ENCODE peak calls at places on chromosomes 12 and 14, in nine cellular contexts. S is endothelial cell; A is fibroblast of lung; U is NB4; E is adrenal gland; W is AG10803; K is GM23338; Z is CD8-positive, alpha-beta T cell; G is CD4-positive, alpha-beta T cell. T is an unnamed sample.

GRCh38 chr14:61764342-61765122 is 2.3 kb downstream of the SNAPC1 start:
- DNase-seq in G (no peak), K (no peak), S (no peak), A (no peak), Z (no peak), U (no peak), W (no peak), E (no peak), T (no peak)

GRCh38 chr12:111322336-111323250 is 46.3 kb downstream of the PHETA1 start:
- DNase-seq in K (no peak), E (no peak), G (no peak), A (no peak), S (no peak), U (no peak), Z (no peak), W (peak), T (no peak)

GRCh38 chr12:129549656-129550055 is 354.2 kb downstream of the TMEM132D start:
- DNase-seq in W (no peak), K (no peak), A (no peak), G (no peak), E (no peak), S (no peak), U (no peak), Z (no peak), T (no peak)

GRCh38 chr12:49609875-49610154 is 4.4 kb upstream of the FAM186B start:
- DNase-seq in K (no peak), G (no peak), Z (no peak), W (no peak), A (no peak), U (peak), S (no peak), E (no peak), T (no peak)

GRCh38 chr12:105369014-105369413 is 38.5 kb downstream of the C12orf75 start:
- DNase-seq in G (no peak), A (peak), U (peak), Z (no peak), S (no peak), K (no peak), E (no peak), W (peak), T (no peak)

GRCh38 chr12:109377139-109377685 is 29.5 kb downstream of the MYO1H start:
- DNase-seq in U (no peak), E (no peak), A (no peak), S (no peak), K (peak), W (no peak), G (no peak), Z (no peak), T (no peak)

GRCh38 chr12:119328111-119328510 is 6.4 kb upstream of the CCDC60 start:
- DNase-seq in A (no peak), W (no peak), G (no peak), K (peak), U (peak), E (no peak), Z (no peak), S (peak), T (no peak)

GRCh38 chr14:104542871-104543830 is 36.4 kb upstream of the C14orf180 start:
- DNase-seq in E (peak), K (no peak), Z (no peak), G (no peak), S (no peak), W (no peak), A (no peak), U (no peak), T (no peak)

GRCh38 chr14:69325086-69325485 is 65.1 kb downstream of the GALNT16 start:
- DNase-seq in A (no peak), S (no peak), U (no peak), G (no peak), W (no peak), K (no peak), Z (no peak), E (no peak), T (no peak)

DNA sequence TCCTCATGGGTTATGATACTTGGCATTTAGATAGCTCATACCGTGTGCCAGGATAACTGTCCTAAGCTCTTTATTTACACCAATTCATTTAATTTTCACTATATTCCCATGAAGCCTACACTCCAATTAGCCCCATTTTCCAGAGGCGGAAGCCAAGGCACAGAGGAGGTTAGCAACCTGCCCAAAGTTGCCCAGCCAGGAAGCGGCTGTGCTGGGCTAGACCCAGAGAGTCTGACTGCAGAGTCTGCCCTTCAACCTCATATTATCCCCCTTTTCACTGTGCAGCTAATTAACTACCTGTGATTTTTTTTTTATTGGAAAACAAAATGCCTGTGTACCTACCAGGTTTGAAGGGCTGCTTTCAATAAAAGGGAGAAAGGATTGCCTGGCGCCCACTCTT is 2.5 kb downstream of the RFLNA start:
- DNase-seq in K (no peak), E (no peak), G (no peak), Z (no peak), S (no peak), A (no peak), W (no peak), U (no peak), T (no peak)
- TF ChIP-seq CTCF in K (no peak), E (no peak), G (no peak), Z (no peak), S (no peak), A (no peak), W (no peak), U (no peak), T (no peak)

GRCh38 chr12:57546438-57547365 is at the start of gene DCTN2:
- DNase-seq in A (peak), W (peak), K (peak), G (peak), Z (peak), U (peak), E (peak), S (peak), T (peak)
- TF ChIP-seq CTCF in A (peak), W (peak), K (no peak), G (no peak), Z (no peak), U (no peak), E (peak), S (no peak), T (no peak)

DNA sequence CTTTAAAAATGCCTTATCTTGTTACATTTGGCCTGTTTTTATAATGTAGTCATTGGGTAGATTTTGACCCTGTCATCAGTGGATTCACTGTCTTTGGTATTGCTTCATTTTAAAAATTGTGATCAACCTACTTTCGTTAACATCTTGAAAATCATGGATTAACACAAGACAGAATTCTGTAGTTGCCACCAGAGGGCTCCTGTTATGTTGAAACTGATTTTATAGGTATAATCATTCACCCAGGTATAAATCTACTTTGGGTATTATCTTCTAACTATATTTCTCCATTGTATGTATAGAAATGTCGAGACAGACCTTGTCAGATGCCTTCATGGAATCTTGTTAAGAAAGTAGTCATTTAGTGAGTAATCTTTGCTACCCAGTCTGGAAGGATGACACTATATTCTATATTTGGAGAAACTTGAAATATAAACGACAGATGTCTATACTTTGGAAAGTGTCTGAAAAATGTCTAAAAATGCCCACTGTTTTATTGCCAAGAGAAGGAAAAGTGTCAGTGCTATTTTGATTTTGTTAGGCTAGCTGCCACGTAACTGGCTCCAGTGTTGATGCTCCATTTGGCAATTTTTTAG is 129.4 kb downstream of the PELI2 start:
- DNase-seq in U (no peak), A (peak), W (peak), E (no peak), K (peak), Z (no peak), S (no peak), G (no peak), T (no peak)
- TF ChIP-seq CTCF in U (no peak), A (peak), W (peak), E (peak), K (peak), Z (no peak), S (peak), G (no peak), T (no peak)

GRCh38 chr12:5096241-5096880 is 52.7 kb downstream of the KCNA5 start:
- DNase-seq in G (no peak), E (no peak), Z (no peak), W (peak), A (peak), S (no peak), K (no peak), U (no peak), T (no peak)
- TF ChIP-seq CTCF in G (no peak), E (no peak), Z (no peak), W (peak), A (peak), S (no peak), K (peak), U (no peak), T (no peak)

GRCh38 chr14:65604946-65605345 is 192.4 kb downstream of the FUT8 start:
- DNase-seq in E (no peak), Z (no peak), W (no peak), K (no peak), G (no peak), S (no peak), U (no peak), A (peak), T (no peak)
- TF ChIP-seq CTCF in E (no peak), Z (no peak), W (peak), K (no peak), G (no peak), S (no peak), U (no peak), A (no peak), T (no peak)

GRCh38 chr12:5511644-5512584 is 80.0 kb downstream of the NTF3 start:
- DNase-seq in E (no peak), A (peak), S (peak), U (peak), Z (no peak), W (peak), K (peak), G (no peak), T (no peak)
- TF ChIP-seq CTCF in E (peak), A (peak), S (peak), U (peak), Z (no peak), W (peak), K (peak), G (no peak), T (peak)

DNA sequence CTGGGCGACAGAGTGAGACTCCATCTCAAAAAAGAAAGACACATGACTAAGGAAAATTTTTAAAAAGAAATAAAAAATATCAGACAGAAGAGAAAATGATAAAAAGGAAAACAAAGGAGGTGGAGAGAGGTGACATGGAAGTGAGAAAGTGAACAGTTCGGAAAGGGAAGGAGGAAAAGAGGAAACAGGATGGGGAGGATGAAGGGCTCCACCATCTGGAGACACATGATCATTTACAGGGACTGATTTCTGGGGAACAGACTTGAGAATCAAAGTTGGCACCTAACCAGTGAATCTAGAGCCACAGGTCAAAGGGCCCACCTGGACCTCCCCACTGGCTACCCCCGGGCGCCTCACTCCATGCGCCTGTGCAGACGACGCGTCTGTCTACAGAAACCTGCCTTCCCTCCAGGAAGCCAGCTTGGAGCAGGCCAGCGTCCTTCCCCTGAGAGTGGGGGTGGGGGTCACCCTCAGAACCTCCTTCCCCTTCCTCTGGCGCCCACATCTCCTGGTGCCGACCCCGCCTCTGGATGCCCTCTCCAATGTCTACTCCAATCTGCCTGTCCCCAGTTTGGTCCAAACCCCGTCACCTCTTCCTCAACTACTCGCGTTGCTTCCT is 60.5 kb downstream of the AMN start:
- DNase-seq in A (no peak), S (no peak), U (no peak), Z (no peak), W (no peak), G (no peak), E (no peak), K (no peak), T (no peak)
- TF ChIP-seq CTCF in A (no peak), S (no peak), U (no peak), Z (no peak), W (no peak), G (no peak), E (no peak), K (no peak), T (no peak)

DNA sequence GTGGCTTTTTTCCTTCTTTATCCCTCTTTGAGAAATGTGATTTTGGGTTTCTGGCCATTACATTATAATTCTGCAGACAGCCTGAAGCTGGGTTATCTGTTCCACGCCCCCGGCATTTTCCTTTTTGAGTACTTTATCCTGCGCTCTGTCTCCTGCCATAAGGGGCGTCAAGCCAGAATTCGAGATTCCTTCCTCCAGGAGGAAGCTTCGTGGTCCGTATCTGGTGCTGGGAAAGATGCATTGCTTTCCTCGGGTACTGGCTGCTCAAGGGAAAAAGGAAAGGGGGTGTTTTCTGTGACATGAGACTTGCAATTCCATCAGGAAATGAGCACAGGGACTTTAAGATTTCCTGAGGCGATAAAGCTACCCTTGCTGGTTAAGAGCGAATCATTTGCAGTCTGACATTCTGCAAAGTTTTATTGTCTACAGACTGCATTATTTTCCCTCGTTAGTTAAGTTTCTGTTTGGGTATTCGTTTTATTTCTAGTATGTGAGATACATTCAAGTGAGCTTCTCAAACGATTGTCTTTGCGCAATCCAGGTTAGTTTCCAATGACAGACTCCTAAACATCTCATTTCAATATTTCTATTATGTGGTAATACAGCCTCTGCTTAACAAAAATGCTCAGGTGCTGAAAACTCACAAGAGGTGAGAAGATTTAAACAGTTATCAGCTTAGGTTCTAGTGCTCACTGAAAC is 706 bp downstream of the AKAP5 start:
- DNase-seq in A (peak), S (peak), E (peak), U (peak), K (peak), W (peak), G (no peak), Z (no peak), T (no peak)
- TF ChIP-seq CTCF in A (peak), S (no peak), E (no peak), U (no peak), K (peak), W (peak), G (no peak), Z (no peak), T (no peak)